ENCODE peak calls at places on chromosomes 12 and 14, in five cellular contexts. V is AG04449, M is iPS DF 6.9, P is fibroblast of mammary gland, B is testis. I is an unnamed sample.

GRCh38 chr14:93369393-93370266 is 22.6 kb downstream of the COX8C start:
- DNase-seq in V (no peak), M (no peak), P (no peak), B (no peak), I (no peak)

GRCh38 chr14:71629250-71629649 is 303.0 kb upstream of the RGS6 start:
- DNase-seq in V (no peak), M (no peak), P (no peak), B (no peak), I (no peak)

GRCh38 chr14:98198385-98198784 is 1073.6 kb downstream of the BCL11B start:
- DNase-seq in V (no peak), M (no peak), P (no peak), B (no peak), I (no peak)

GRCh38 chr12:110917467-110917866 is 2.9 kb downstream of the MYL2 start:
- DNase-seq in V (no peak), M (no peak), P (peak; percentile 63), B (no peak), I (no peak)

GRCh38 chr14:91929700-91930099 is 17.8 kb downstream of the FBLN5 start:
- DNase-seq in V (no peak), M (no peak), P (peak; percentile 46), B (no peak), I (no peak)

GRCh38 chr14:66910306-66910705 is 278.9 kb upstream of the GARIN2 start:
- DNase-seq in V (no peak), M (no peak), P (peak; percentile 18), B (no peak), I (no peak)

GRCh38 chr12:29103539-29103974 is 45.5 kb upstream of the FAR2 start:
- DNase-seq in V (no peak), M (no peak), P (no peak), B (no peak), I (no peak)

GRCh38 chr12:85983601-85984000 is 109.5 kb downstream of the NTS start:
- DNase-seq in V (no peak), M (no peak), P (no peak), B (no peak), I (no peak)

GRCh38 chr12:52689239-52689638 is 9.0 kb upstream of the KRT1 start:
- DNase-seq in V (no peak), M (no peak), P (no peak), B (no peak), I (no peak)

GRCh38 chr14:68050177-68050576 is 230.6 kb downstream of the RAD51B start:
- DNase-seq in V (no peak), M (no peak), P (no peak), B (no peak), I (no peak)

GRCh38 chr12:49872781-49873181 is 29.9 kb upstream of the BCDIN3D start:
- DNase-seq in V (no peak), M (no peak), P (peak; percentile 41), B (peak; percentile 29), I (no peak)

GRCh38 chr12:66061557-66062279 is 68.8 kb downstream of the LLPH start:
- DNase-seq in V (no peak), M (peak; percentile 31), P (peak; percentile 25), B (no peak), I (no peak)
- H3K4me3 ChIP-seq in V (no peak overlapping the region), M (no peak overlapping the region), P (no peak overlapping the region), B (no peak overlapping the region), I (no peak overlapping the region)

GRCh38 chr12:79692249-79692619 is 1.5 kb upstream of the PAWR start:
- DNase-seq in V (no peak), M (no peak), P (no peak), B (no peak), I (no peak)
- H3K4me3 ChIP-seq in V (peak overlapping the region; percentile 87), M (peak overlapping the region; percentile 7), P (no peak overlapping the region), B (no peak overlapping the region), I (no peak overlapping the region)

GRCh38 chr12:100794441-100795192 is at the start of gene ANO4:
- DNase-seq in V (no peak), M (no peak), P (no peak), B (no peak), I (no peak)
- H3K4me3 ChIP-seq in V (peak within 1 kb of the TSS; percentile 10), M (no peak within 1 kb of the TSS), P (no peak within 1 kb of the TSS), B (no peak within 1 kb of the TSS), I (no peak within 1 kb of the TSS)

GRCh38 chr14:105173145-105173544 is 4.6 kb upstream of the JAG2 start:
- DNase-seq in V (no peak), M (no peak), P (no peak), B (no peak), I (no peak)

GRCh38 chr14:105169776-105170655 is 1.4 kb upstream of the JAG2 start:
- DNase-seq in V (no peak), M (no peak), P (no peak), B (no peak), I (no peak)

GRCh38 chr14:105171004-105171673 is 2.6 kb upstream of the JAG2 start:
- DNase-seq in V (no peak), M (no peak), P (no peak), B (no peak), I (no peak)

GRCh38 chr14:105173901-105174894 is 5.6 kb upstream of the JAG2 start:
- DNase-seq in V (no peak), M (no peak), P (no peak), B (no peak), I (no peak)

DNA sequence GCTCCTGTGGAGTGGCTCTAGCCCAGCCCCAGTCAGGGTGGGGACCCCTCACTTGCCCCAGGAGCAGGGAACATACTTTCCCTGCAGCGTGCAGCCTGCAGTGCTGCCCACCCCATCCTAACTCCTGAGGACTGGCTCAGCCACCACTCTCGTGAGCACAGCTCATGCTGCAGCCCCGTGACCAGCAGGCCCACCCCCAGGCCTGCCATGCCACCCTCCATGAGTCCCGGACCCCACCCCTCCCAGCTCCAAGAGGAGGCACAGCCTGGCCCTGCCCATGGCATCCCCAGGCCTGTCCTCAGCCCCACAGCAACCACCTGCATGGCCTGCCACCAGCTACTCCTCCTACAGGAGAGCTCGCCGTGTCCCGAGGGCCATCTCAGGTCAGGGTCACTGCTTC is 3.9 kb upstream of the JAG2 start:
- DNase-seq in V (no peak), M (no peak), P (no peak), B (no peak), I (no peak)
- H3K4me3 ChIP-seq in V (no peak overlapping the region), M (no peak overlapping the region), P (no peak overlapping the region), B (no peak overlapping the region), I (no peak overlapping the region)

GRCh38 chr12:13042666-13043230 is 1.4 kb upstream of the FAM234B start:
- DNase-seq in V (no peak), M (no peak), P (no peak), B (no peak), I (no peak)
- H3K4me3 ChIP-seq in V (no peak overlapping the region), M (no peak overlapping the region), P (no peak overlapping the region), B (no peak overlapping the region), I (no peak overlapping the region)

DNA sequence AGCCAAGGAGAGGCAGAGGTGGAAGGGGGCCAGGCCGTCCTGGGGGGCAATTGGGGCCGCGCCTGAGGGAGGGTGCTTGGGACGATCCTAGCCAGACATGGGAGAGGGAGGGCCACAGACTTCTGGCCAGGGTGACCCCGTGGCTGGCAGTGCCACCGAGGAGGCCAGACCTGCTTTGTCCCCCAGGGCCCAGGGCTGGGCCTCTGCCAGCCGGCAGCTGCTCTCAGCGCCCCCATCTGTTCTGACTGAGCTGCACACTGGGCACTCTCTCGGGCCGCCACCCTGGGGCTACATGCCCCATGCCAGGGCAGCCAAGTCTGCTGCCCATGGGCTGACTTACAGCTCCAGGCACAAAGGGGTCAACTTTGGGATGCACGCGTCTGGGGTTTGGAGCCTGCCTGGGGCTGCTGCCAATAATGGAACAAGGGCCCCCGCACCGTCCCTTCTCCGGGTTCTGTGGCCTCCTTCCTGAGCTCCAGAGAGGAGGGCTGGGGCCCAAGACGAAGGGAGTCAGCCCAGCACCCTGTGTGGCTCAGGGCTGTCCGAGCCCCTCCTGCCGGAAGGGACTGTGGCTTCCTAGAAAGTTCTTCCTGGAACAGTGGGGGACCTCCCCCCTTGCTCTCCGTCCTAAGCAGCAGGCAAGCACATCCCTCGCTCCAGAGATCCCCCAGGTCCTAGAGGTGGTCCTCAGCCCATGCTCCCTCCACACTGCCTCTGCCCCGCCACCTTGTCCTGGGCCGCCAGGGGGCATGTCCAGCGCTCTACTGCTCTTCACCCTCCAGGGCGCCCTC is 1.1 kb downstream of the ADSS1 start:
- DNase-seq in V (no peak), M (no peak), P (peak; percentile 28), B (peak; percentile 51), I (no peak)
- H3K4me3 ChIP-seq in V (peak overlapping the region; percentile 58), M (peak overlapping the region; percentile 91), P (no peak overlapping the region), B (no peak overlapping the region), I (peak overlapping the region; percentile 57)

GRCh38 chr12:9065607-9065856 is 50.2 kb downstream of the A2M start:
- DNase-seq in V (no peak), M (no peak), P (no peak), B (no peak), I (no peak)
- H3K4me3 ChIP-seq in V (no peak overlapping the region), M (peak overlapping the region; percentile 82), P (peak overlapping the region; percentile 69), B (peak overlapping the region; percentile 68), I (peak overlapping the region; percentile 71)

GRCh38 chr12:46523863-46524770 is 151.5 kb upstream of the SLC38A2 start:
- DNase-seq in V (peak; percentile 80), M (no peak), P (peak; percentile 100), B (no peak), I (no peak)

GRCh38 chr12:46521145-46521544 is 148.6 kb upstream of the SLC38A2 start:
- DNase-seq in V (no peak), M (no peak), P (no peak), B (no peak), I (no peak)

GRCh38 chr12:46522141-46522540 is 149.6 kb upstream of the SLC38A2 start:
- DNase-seq in V (no peak), M (no peak), P (peak; percentile 34), B (no peak), I (no peak)

GRCh38 chr12:46524778-46525177 is 152.2 kb upstream of the SLC38A2 start:
- DNase-seq in V (no peak), M (no peak), P (peak; percentile 99), B (peak; percentile 92), I (no peak)

DNA sequence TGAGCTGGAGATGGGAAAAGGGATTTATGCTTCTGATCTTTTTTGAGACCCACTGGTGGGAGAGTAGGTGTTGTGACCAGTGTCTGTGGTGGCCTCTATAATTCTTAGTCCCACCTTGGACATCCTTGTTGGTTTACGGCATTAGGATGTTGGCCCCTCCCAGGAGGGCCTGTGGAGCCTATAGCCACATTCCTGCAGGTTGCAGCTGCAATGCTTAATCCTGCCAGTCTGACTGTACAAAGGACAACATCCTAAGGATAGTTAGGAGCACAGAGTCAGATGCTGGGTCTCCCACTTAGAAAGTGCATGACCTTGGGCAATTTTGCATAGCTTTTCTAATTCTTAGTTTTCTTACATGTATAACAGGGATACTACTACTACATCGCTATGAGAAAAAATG is 150.9 kb upstream of the SLC38A2 start:
- DNase-seq in V (no peak), M (no peak), P (peak; percentile 31), B (no peak), I (no peak)
- H3K4me3 ChIP-seq in V (peak overlapping the region; percentile 44), M (no peak overlapping the region), P (peak overlapping the region; percentile 50), B (no peak overlapping the region), I (no peak overlapping the region)